ENCODE peak calls at places on chromosomes 2 and 18, in nine cellular contexts. One of them, this sample, is unnamed.

GRCh38 chr2:141015339-141016047 is 1115.3 kb downstream of the LRP1B start:
- DNase-seq in K562: no peak
- DNase-seq in transverse colon: no peak
- DNase-seq in HCT116: no peak
- DNase-seq in right lobe of liver: no peak
- DNase-seq in heart left ventricle: no peak
- DNase-seq in body of pancreas: no peak
- DNase-seq in uterus: no peak
- DNase-seq in upper lobe of left lung: no peak
- DNase-seq in this sample: no peak

GRCh38 chr18:75351409-75351808 is 76.1 kb downstream of the SMIM21 start:
- DNase-seq in uterus: no peak
- DNase-seq in heart left ventricle: no peak
- DNase-seq in upper lobe of left lung: no peak
- DNase-seq in body of pancreas: no peak
- DNase-seq in transverse colon: no peak
- DNase-seq in right lobe of liver: no peak
- DNase-seq in K562: no peak
- DNase-seq in HCT116: no peak
- DNase-seq in this sample: no peak

GRCh38 chr18:159037-159652 is 788 bp downstream of the USP14 start:
- DNase-seq in body of pancreas: no peak
- DNase-seq in upper lobe of left lung: no peak
- DNase-seq in K562: no peak
- DNase-seq in transverse colon: no peak
- DNase-seq in right lobe of liver: no peak
- DNase-seq in uterus: no peak
- DNase-seq in HCT116: no peak
- DNase-seq in heart left ventricle: no peak
- DNase-seq in this sample: no peak

GRCh38 chr18:76885011-76885410 is 62.7 kb downstream of the ZNF236 start:
- DNase-seq in HCT116: no peak
- DNase-seq in K562: no peak
- DNase-seq in right lobe of liver: no peak
- DNase-seq in uterus: no peak
- DNase-seq in transverse colon: no peak
- DNase-seq in upper lobe of left lung: no peak
- DNase-seq in body of pancreas: no peak
- DNase-seq in heart left ventricle: no peak
- DNase-seq in this sample: no peak

GRCh38 chr2:31207790-31208189 is 9.5 kb downstream of the CAPN14 start:
- DNase-seq in right lobe of liver: no peak
- DNase-seq in uterus: no peak
- DNase-seq in HCT116: no peak
- DNase-seq in transverse colon: no peak
- DNase-seq in K562: no peak
- DNase-seq in upper lobe of left lung: no peak
- DNase-seq in heart left ventricle: no peak
- DNase-seq in body of pancreas: no peak
- DNase-seq in this sample: no peak

GRCh38 chr2:43399515-43400245 is 173.3 kb upstream of the ZFP36L2 start:
- DNase-seq in right lobe of liver: no peak
- DNase-seq in uterus: peak
- DNase-seq in transverse colon: no peak
- DNase-seq in heart left ventricle: no peak
- DNase-seq in body of pancreas: no peak
- DNase-seq in HCT116: no peak
- DNase-seq in K562: no peak
- DNase-seq in upper lobe of left lung: no peak
- DNase-seq in this sample: peak

GRCh38 chr2:42693013-42693575 is 70.8 kb downstream of the OXER1 start:
- DNase-seq in body of pancreas: no peak
- DNase-seq in heart left ventricle: no peak
- DNase-seq in upper lobe of left lung: no peak
- DNase-seq in uterus: no peak
- DNase-seq in HCT116: no peak
- DNase-seq in K562: peak
- DNase-seq in transverse colon: no peak
- DNase-seq in right lobe of liver: no peak
- DNase-seq in this sample: no peak

GRCh38 chr2:95208101-95208500 is 780 bp downstream of the ZNF892 start:
- DNase-seq in upper lobe of left lung: no peak
- DNase-seq in uterus: no peak
- DNase-seq in right lobe of liver: no peak
- DNase-seq in transverse colon: no peak
- DNase-seq in body of pancreas: no peak
- DNase-seq in K562: no peak
- DNase-seq in heart left ventricle: no peak
- DNase-seq in HCT116: no peak
- DNase-seq in this sample: no peak

GRCh38 chr2:15596350-15596749 is 4.7 kb downstream of the DDX1 start:
- DNase-seq in uterus: no peak
- DNase-seq in HCT116: no peak
- DNase-seq in body of pancreas: no peak
- DNase-seq in heart left ventricle: no peak
- DNase-seq in right lobe of liver: no peak
- DNase-seq in upper lobe of left lung: no peak
- DNase-seq in K562: no peak
- DNase-seq in transverse colon: no peak
- DNase-seq in this sample: no peak

GRCh38 chr2:15595342-15595905 is 3.8 kb downstream of the DDX1 start:
- DNase-seq in uterus: no peak
- DNase-seq in body of pancreas: no peak
- DNase-seq in upper lobe of left lung: no peak
- DNase-seq in right lobe of liver: no peak
- DNase-seq in heart left ventricle: no peak
- DNase-seq in HCT116: no peak
- DNase-seq in transverse colon: no peak
- DNase-seq in K562: no peak
- DNase-seq in this sample: no peak

GRCh38 chr2:15595936-15596335 is 4.3 kb downstream of the DDX1 start:
- DNase-seq in uterus: no peak
- DNase-seq in right lobe of liver: no peak
- DNase-seq in body of pancreas: no peak
- DNase-seq in K562: no peak
- DNase-seq in transverse colon: no peak
- DNase-seq in HCT116: no peak
- DNase-seq in upper lobe of left lung: no peak
- DNase-seq in heart left ventricle: no peak
- DNase-seq in this sample: no peak

GRCh38 chr2:15593327-15593705 is 1.6 kb downstream of the DDX1 start:
- DNase-seq in body of pancreas: no peak
- DNase-seq in HCT116: no peak
- DNase-seq in transverse colon: no peak
- DNase-seq in upper lobe of left lung: no peak
- DNase-seq in uterus: no peak
- DNase-seq in heart left ventricle: no peak
- DNase-seq in right lobe of liver: no peak
- DNase-seq in K562: no peak
- DNase-seq in this sample: no peak

DNA sequence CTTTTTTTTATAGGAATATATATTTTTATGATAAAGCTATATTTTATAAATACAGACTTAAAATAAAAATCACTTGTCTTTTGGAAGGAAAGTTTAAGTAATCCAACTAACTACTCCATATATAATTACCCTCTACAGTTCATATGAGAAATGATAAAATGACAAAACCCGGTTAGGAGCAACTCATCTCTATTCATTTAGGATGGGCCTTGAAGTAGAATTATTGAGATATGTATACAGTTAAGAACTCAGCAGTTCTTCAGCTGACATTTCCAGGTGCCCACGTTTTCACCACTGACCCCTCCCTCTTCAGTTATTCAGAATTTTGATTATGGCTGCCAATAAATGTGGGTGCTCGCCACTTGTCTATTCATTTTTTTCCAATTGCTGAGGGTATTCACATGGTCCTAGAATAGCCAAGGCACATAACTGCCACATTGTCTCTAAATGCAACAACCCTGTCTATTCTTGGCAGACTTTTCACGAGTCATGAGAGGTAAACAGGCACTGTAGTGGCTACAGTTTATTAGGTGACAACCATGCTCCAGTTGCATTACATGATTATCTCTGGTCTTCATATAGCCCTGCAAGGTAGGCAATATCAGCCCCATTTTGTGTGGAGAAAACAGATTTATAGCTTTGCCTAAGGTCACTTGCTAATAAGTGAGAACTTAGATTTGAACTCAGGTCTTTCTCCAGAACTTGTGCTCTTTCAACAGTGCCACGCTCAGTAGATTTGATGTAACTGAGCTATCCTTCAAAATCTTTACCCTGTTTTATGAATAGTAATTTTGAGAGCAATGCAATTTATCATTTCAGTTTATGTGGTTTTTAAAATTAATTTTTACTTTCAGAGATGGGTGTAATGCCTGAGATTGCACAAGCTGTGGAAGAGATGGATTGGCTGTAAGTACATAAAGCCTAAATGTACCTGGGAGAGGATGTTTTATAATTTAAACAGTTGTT is 2.9 kb downstream of the DDX1 start:
- DNase-seq in upper lobe of left lung: no peak
- DNase-seq in uterus: no peak
- DNase-seq in K562: no peak
- DNase-seq in body of pancreas: no peak
- DNase-seq in transverse colon: no peak
- DNase-seq in HCT116: no peak
- DNase-seq in right lobe of liver: no peak
- DNase-seq in heart left ventricle: no peak
- DNase-seq in this sample: no peak
- TF ChIP-seq POLR2A in upper lobe of left lung: no peak
- TF ChIP-seq POLR2A in uterus: no peak
- TF ChIP-seq POLR2A in K562: no peak
- TF ChIP-seq POLR2A in body of pancreas: no peak
- TF ChIP-seq POLR2A in transverse colon: no peak
- TF ChIP-seq POLR2A in HCT116: no peak
- TF ChIP-seq POLR2A in right lobe of liver: no peak
- TF ChIP-seq POLR2A in heart left ventricle: no peak
- TF ChIP-seq POLR2A in this sample: no peak

DNA sequence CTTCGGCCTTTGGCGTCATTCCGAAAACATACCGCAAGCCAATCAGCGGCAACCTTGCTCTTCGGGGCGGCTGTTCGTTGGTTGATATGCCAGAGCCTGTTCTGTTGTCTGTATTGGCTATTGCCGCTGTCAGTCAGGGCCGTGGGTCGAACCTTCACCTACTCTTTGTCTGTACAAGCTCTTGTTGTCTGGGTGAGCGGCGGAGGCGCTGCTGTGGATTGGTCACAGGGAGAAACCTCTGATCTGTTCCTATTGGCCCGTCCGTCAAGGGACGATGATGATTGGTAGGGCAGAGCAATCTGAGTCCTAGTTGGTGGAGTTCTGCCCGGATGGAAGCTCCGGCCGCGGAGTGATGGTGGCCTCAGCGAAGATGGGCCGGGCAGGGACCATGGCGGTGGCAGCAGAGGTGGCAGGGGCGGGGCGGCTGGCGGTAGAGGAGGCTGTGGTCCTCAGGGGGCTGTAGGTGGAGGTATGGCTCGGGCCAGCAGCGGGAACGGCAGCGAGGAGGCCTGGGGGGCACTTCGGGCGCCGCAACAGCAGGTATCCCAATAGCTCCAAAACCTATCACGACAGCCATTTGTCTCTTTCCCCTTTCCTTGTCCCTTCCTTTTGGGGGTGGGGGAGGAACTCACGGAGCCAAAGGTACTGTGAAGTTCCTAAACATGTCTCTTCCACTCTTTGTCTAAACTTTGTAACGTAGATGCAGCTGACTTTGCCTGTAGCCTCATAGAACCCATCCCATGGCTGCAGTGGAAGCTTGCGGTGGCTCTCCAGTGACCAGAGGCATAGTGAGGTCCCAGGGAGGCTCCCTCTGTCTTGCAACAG is at the start of gene WBP1:
- DNase-seq in transverse colon: peak
- DNase-seq in HCT116: peak
- DNase-seq in right lobe of liver: peak
- DNase-seq in uterus: peak
- DNase-seq in heart left ventricle: peak
- DNase-seq in upper lobe of left lung: peak
- DNase-seq in body of pancreas: peak
- DNase-seq in K562: peak
- DNase-seq in this sample: peak
- TF ChIP-seq POLR2A in transverse colon: peak
- TF ChIP-seq POLR2A in HCT116: peak
- TF ChIP-seq POLR2A in right lobe of liver: peak
- TF ChIP-seq POLR2A in uterus: peak
- TF ChIP-seq POLR2A in heart left ventricle: no peak
- TF ChIP-seq POLR2A in upper lobe of left lung: no peak
- TF ChIP-seq POLR2A in body of pancreas: peak
- TF ChIP-seq POLR2A in K562: peak
- TF ChIP-seq POLR2A in this sample: no peak

GRCh38 chr2:105327690-105328089 is 1.8 kb downstream of the TGFBRAP1 start:
- DNase-seq in right lobe of liver: no peak
- DNase-seq in heart left ventricle: no peak
- DNase-seq in uterus: no peak
- DNase-seq in upper lobe of left lung: no peak
- DNase-seq in HCT116: no peak
- DNase-seq in body of pancreas: no peak
- DNase-seq in K562: no peak
- DNase-seq in transverse colon: no peak
- DNase-seq in this sample: no peak

GRCh38 chr2:105330681-105331375 is 1.3 kb upstream of the TGFBRAP1 start:
- DNase-seq in heart left ventricle: no peak
- DNase-seq in HCT116: no peak
- DNase-seq in transverse colon: no peak
- DNase-seq in right lobe of liver: no peak
- DNase-seq in K562: no peak
- DNase-seq in upper lobe of left lung: no peak
- DNase-seq in body of pancreas: no peak
- DNase-seq in uterus: no peak
- DNase-seq in this sample: no peak

GRCh38 chr2:105329561-105330495 is at the start of gene TGFBRAP1:
- DNase-seq in HCT116: no peak
- DNase-seq in uterus: peak
- DNase-seq in heart left ventricle: peak
- DNase-seq in K562: peak
- DNase-seq in upper lobe of left lung: peak
- DNase-seq in right lobe of liver: peak
- DNase-seq in transverse colon: peak
- DNase-seq in body of pancreas: peak
- DNase-seq in this sample: peak

GRCh38 chr2:105329197-105329554 is 359 bp downstream of the TGFBRAP1 start:
- DNase-seq in right lobe of liver: peak
- DNase-seq in transverse colon: no peak
- DNase-seq in body of pancreas: no peak
- DNase-seq in heart left ventricle: no peak
- DNase-seq in upper lobe of left lung: no peak
- DNase-seq in HCT116: no peak
- DNase-seq in K562: no peak
- DNase-seq in uterus: no peak
- DNase-seq in this sample: peak

DNA sequence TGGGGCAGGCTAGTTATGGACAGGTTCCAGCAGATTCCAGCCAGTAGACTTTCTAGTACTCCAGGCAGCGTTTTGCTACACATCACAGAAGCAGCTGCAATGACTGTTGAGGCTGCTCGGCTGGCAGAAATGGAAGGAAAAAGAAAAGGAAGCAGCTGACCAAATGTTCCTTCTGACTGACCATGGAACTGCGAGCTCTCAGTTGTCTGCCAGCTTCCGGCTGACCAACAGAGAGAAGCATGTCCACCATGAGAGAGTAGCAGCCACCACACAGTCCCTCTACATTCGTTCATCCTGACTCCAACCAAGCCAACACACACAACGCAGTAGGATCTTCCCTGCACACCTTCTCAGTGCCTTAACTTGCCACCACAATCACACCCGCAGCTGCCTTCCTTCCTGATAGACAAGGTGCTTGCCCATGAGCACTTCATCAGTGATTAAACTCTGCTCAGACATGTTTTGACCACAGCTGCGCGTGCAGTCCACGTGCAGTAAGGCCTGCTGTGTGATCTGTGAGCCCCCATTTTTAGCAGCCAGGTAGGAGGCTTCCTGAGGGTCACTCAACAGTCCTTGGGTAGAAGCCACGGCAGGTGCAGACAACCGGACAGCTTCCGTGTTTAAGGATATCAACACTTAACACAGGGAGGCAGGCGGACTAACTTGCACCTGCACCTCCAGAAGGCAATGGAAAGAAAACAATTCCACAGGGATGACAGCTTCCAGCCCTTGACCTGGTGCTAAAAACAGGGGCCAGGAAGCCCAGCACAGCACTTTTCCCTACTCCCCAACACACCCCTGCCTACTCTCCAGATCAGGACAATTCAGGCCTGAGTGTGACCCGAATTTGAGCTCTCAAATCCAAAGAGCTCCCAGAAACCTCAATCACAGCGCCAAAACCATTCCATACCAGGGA is 996 bp downstream of the TGFBRAP1 start:
- DNase-seq in uterus: no peak
- DNase-seq in body of pancreas: peak
- DNase-seq in K562: no peak
- DNase-seq in right lobe of liver: no peak
- DNase-seq in transverse colon: peak
- DNase-seq in HCT116: no peak
- DNase-seq in upper lobe of left lung: no peak
- DNase-seq in heart left ventricle: no peak
- DNase-seq in this sample: peak
- TF ChIP-seq POLR2A in uterus: no peak
- TF ChIP-seq POLR2A in body of pancreas: peak
- TF ChIP-seq POLR2A in K562: no peak
- TF ChIP-seq POLR2A in right lobe of liver: peak
- TF ChIP-seq POLR2A in transverse colon: no peak
- TF ChIP-seq POLR2A in HCT116: no peak
- TF ChIP-seq POLR2A in upper lobe of left lung: no peak
- TF ChIP-seq POLR2A in heart left ventricle: no peak
- TF ChIP-seq POLR2A in this sample: no peak

GRCh38 chr2:224389317-224389716 is 12.6 kb downstream of the FAM124B start:
- DNase-seq in body of pancreas: no peak
- DNase-seq in upper lobe of left lung: no peak
- DNase-seq in right lobe of liver: no peak
- DNase-seq in K562: no peak
- DNase-seq in heart left ventricle: no peak
- DNase-seq in transverse colon: no peak
- DNase-seq in HCT116: no peak
- DNase-seq in uterus: no peak
- DNase-seq in this sample: no peak
- TF ChIP-seq POLR2A in body of pancreas: no peak
- TF ChIP-seq POLR2A in upper lobe of left lung: no peak
- TF ChIP-seq POLR2A in right lobe of liver: no peak
- TF ChIP-seq POLR2A in K562: no peak
- TF ChIP-seq POLR2A in heart left ventricle: no peak
- TF ChIP-seq POLR2A in transverse colon: no peak
- TF ChIP-seq POLR2A in HCT116: no peak
- TF ChIP-seq POLR2A in uterus: no peak
- TF ChIP-seq POLR2A in this sample: no peak